ENCODE peak calls at places on chromosomes 13 and 19, in four cellular contexts. S is heart left ventricle, V is fibroblast of lung, Z is mesendoderm. C is an unnamed sample. For H3K4me1 and H3K27me3, the result is how much of the 10 kb centered on the place peaks cover.

GRCh38 chr19:45577111-45577905 is 7.3 kb downstream of the OPA3 start:
- DNase-seq in S (peak), V (peak), Z (peak), C (peak)

GRCh38 chr13:65268009-65268408 is 1962.1 kb downstream of the PCDH9 start:
- DNase-seq in S (no peak), V (no peak), Z (no peak), C (no peak)

GRCh38 chr19:11017275-11018035 is 56.6 kb downstream of the SMARCA4 start:
- DNase-seq in S (no peak), V (no peak), Z (no peak), C (no peak)

GRCh38 chr19:1213391-1214286 is 8.1 kb downstream of the STK11 start:
- DNase-seq in S (peak), V (peak), Z (no peak), C (peak)

GRCh38 chr19:5217171-5217570 is 123.4 kb downstream of the PTPRS start:
- DNase-seq in S (no peak), V (no peak), Z (no peak), C (no peak)

GRCh38 chr13:33610471-33611015 is 207.4 kb upstream of the RFC3 start:
- DNase-seq in S (peak), V (peak), Z (peak), C (no peak)

GRCh38 chr13:43246382-43246781 is 223.0 kb downstream of the DNAJC15 start:
- DNase-seq in S (no peak), V (no peak), Z (no peak), C (no peak)

GRCh38 chr19:3783660-3784584 is 2.3 kb downstream of the MATK start:
- DNase-seq in S (no peak), V (no peak), Z (peak), C (no peak)

GRCh38 chr19:18389095-18389735 is 3.3 kb downstream of the GDF15 start:
- DNase-seq in S (no peak), V (no peak), Z (no peak), C (no peak)

DNA sequence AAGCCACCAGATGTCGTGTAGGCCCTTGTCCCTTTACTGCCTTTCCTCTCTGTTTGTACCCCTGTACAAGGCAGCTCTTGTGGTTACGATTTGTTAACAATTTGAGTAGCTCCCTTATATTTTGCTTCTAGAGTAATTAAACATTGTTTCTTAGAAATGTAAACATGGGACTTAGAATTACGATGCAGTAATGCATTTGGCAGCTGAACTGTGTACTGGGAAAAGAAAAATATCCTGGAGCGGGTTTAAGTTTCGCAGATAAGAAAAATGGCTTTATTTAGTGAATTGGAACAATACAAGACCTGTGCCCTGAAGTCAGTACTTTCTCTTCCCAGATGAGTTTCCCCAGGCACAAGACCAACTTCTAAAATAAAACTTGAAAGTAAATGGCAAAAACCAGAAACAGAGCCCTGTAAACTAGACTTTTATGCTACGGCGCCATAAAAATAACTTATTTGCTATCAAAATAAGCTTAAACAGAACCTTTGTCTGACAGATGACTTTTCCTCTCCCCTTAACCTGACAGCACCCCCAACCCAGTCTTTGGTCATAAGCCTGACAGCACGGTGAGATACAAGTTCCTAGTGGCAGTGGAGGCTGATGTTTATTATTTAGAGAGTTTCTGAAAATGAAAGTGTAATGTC is 63.0 kb downstream of the LRCH1 start:
- DNase-seq in S (no peak), V (peak), Z (no peak), C (no peak)
- H3K27ac ChIP-seq in S (peak), V (peak), Z (no peak), C (no peak)

DNA sequence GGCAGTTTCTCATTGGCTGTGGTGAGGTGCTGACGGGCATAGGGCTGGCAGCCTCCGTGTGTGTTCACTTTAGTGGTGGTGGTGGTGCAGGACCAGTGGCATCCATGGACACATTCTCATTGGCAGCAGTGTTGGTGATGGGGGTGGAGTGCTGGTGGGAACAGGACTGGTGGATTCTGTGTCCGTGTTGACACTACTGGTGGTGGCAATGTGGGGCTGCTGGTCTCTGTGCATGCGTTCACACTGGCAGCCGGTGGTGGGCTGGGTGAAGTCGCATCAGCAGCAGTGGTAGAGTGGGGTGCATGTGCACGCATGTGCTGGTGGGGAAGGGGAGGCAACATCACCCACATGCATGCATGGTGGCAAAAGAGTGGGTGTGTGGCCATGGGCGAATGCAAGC is 1471.4 kb upstream of the PCDH20 start:
- DNase-seq in S (no peak), V (no peak), Z (no peak), C (no peak)
- H3K4me1 ChIP-seq in S (under half), V (under half), Z (under half), C (under half)

GRCh38 chr13:111627596-111627995 is 307.2 kb downstream of the TEX29 start:
- DNase-seq in S (no peak), V (no peak), Z (no peak), C (no peak)

GRCh38 chr13:111629016-111629415 is 308.6 kb downstream of the TEX29 start:
- DNase-seq in S (no peak), V (no peak), Z (no peak), C (no peak)

GRCh38 chr13:111630411-111630810 is 310.0 kb downstream of the TEX29 start:
- DNase-seq in S (no peak), V (no peak), Z (peak), C (no peak)

GRCh38 chr13:111629457-111629856 is 309.0 kb downstream of the TEX29 start:
- DNase-seq in S (no peak), V (no peak), Z (no peak), C (no peak)

GRCh38 chr13:111629933-111630332 is 309.5 kb downstream of the TEX29 start:
- DNase-seq in S (no peak), V (no peak), Z (no peak), C (no peak)
- H3K27me3 ChIP-seq in S (under half), V (under half), Z (under half), C (under half)

GRCh38 chr13:25148005-25148798 is 23.9 kb downstream of the AMER2 start:
- DNase-seq in S (no peak), V (no peak), Z (no peak), C (no peak)

GRCh38 chr13:25151626-25152025 is 20.5 kb downstream of the AMER2 start:
- DNase-seq in S (no peak), V (no peak), Z (peak), C (no peak)

GRCh38 chr13:25149670-25150069 is 22.4 kb downstream of the AMER2 start:
- DNase-seq in S (no peak), V (no peak), Z (no peak), C (no peak)

GRCh38 chr13:25153736-25154135 is 18.4 kb downstream of the AMER2 start:
- DNase-seq in S (no peak), V (no peak), Z (no peak), C (no peak)
- H3K27ac ChIP-seq in S (no peak), V (no peak), Z (no peak), C (no peak)

DNA sequence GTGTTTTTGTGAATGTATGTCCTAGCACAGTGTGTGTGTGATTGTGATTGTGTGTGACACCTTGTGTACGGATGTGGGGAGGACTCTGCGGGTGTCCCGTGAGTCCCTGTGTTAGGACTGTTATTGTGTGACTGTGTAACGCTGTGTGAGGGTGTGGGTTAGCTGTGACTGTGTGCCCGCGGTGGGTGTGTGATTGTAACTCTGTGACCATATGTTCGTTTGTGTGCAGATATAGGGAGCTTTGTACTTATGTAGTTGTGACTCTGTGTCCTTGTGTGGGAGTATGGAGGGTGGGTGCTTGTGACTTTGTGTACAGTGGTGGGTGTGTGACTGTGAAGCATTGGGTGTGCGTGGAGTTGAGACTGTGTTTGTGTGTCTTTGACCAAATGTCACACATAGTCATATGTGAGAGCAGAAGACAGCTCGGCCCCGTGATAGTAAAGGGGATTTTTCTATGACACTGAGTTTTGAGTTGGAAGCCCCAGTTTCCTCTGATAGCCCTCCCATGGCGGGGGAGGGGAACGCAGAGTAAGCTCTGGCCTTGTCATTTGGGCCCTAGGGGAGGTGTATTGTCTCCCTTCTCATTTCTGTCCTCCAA is 949 bp upstream of the ZNF260 start:
- DNase-seq in S (no peak), V (no peak), Z (peak), C (no peak)
- H3K4me1 ChIP-seq in S (under half), V (under half), Z (under half), C (under half)